ENCODE peak calls at places on chromosomes 5 and 9, in nine cellular contexts. J is upper lobe of right lung; O is mesenchymal stem cell; C is adrenal gland; X is K562; L is effector memory CD4-positive, alpha-beta T cell; G is tibial artery; K is tibial nerve; N is PC-3. F is an unnamed sample.
A peak's percentile ranks its signal among the peaks of the same experiment; 100 is the strongest.

GRCh38 chr5:22238047-22238446 is 615.1 kb downstream of the CDH12 start:
- DNase-seq in C (no peak), O (no peak), G (no peak), X (no peak), L (no peak), K (no peak), N (peak; percentile 12), J (no peak), F (no peak)

GRCh38 chr5:35458824-35459207 is 158.8 kb upstream of the SPEF2 start:
- DNase-seq in C (peak; percentile 78), L (no peak), K (no peak), G (no peak), N (no peak), X (no peak), O (peak; percentile 24), J (no peak), F (no peak)

GRCh38 chr5:134252671-134253070 is 26.8 kb upstream of the PPP2CA start:
- DNase-seq in X (no peak), N (peak; percentile 81), C (no peak), L (no peak), K (no peak), J (no peak), O (peak; percentile 96), G (no peak), F (no peak)

GRCh38 chr9:33458444-33458843 is 11.1 kb upstream of the AQP3 start:
- DNase-seq in G (no peak), C (no peak), J (no peak), O (no peak), X (peak; percentile 44), L (peak; percentile 74), K (no peak), N (peak; percentile 64), F (no peak)

GRCh38 chr5:85681871-85682270 is 935.9 kb upstream of the COX7C start:
- DNase-seq in G (no peak), X (no peak), K (no peak), N (no peak), L (no peak), C (no peak), O (no peak), J (no peak), F (no peak)

GRCh38 chr5:126852916-126853315 is 76.0 kb downstream of the LMNB1 start:
- DNase-seq in J (no peak), X (no peak), O (no peak), G (no peak), L (no peak), C (no peak), N (no peak), K (no peak), F (no peak)

GRCh38 chr5:139652788-139653241 is 4.7 kb downstream of the CXXC5 start:
- DNase-seq in L (no peak), G (no peak), J (no peak), K (no peak), N (no peak), X (no peak), O (peak; percentile 88), C (no peak), F (no peak)

GRCh38 chr5:135735831-135736230 is 98.6 kb upstream of the SLC25A48 start:
- DNase-seq in L (no peak), G (no peak), J (no peak), X (no peak), N (no peak), K (no peak), O (no peak), C (peak; percentile 4), F (no peak)

GRCh38 chr5:158590936-158591863 is 508.5 kb downstream of the EBF1 start:
- DNase-seq in C (peak; percentile 82), J (no peak), L (no peak), K (peak; percentile 33), N (peak; percentile 12), G (no peak), X (no peak), O (peak; percentile 3), F (no peak)

GRCh38 chr5:132446621-132447020 is 44.0 kb downstream of the IRF1 start:
- DNase-seq in X (no peak), O (peak; percentile 77), J (no peak), N (no peak), L (no peak), C (peak; percentile 93), G (peak; percentile 91), K (peak; percentile 89), F (no peak)

GRCh38 chr5:30725053-30725452 is 468.4 kb upstream of the CDH6 start:
- DNase-seq in O (no peak), L (no peak), G (no peak), N (no peak), X (no peak), J (no peak), C (no peak), K (no peak), F (no peak)

GRCh38 chr9:137234758-137235423 is 4.2 kb downstream of the SLC34A3 start:
- DNase-seq in J (no peak), O (no peak), L (no peak), N (no peak), K (no peak), C (no peak), X (no peak), G (no peak), F (no peak)

GRCh38 chr5:170875811-170876210 is 14.0 kb downstream of the RANBP17 start:
- DNase-seq in X (no peak), N (no peak), J (no peak), O (no peak), C (no peak), K (no peak), G (no peak), L (no peak), F (no peak)

GRCh38 chr5:115842089-115842881 is 550 bp downstream of the AP3S1 start:
- DNase-seq in N (peak; percentile 54), X (no peak), J (no peak), O (peak; percentile 84), G (no peak), C (no peak), L (no peak), K (peak; percentile 22), F (peak; percentile 93)

GRCh38 chr5:77852514-77853352 is 76.6 kb upstream of the TBCA start:
- DNase-seq in G (no peak), X (no peak), J (peak; percentile 70), N (no peak), K (no peak), C (peak; percentile 74), L (no peak), O (peak; percentile 73), F (peak; percentile 86)

GRCh38 chr9:123686131-123686848 is 243.6 kb downstream of the DENND1A start:
- DNase-seq in C (peak; percentile 75), G (no peak), N (peak; percentile 59), L (no peak), O (no peak), X (no peak), J (no peak), K (peak; percentile 8), F (no peak)

GRCh38 chr5:32027093-32027716 is 146.9 kb downstream of the GOLPH3 start:
- DNase-seq in O (peak; percentile 63), X (no peak), K (no peak), C (no peak), L (no peak), N (no peak), J (no peak), G (no peak), F (no peak)

GRCh38 chr5:107290780-107291398 is 379.8 kb downstream of the EFNA5 start:
- DNase-seq in C (no peak), X (no peak), J (no peak), O (no peak), L (no peak), K (no peak), G (no peak), N (no peak), F (no peak)

GRCh38 chr9:124747065-124747464 is 24.0 kb downstream of the NR6A1 start:
- DNase-seq in N (no peak), L (no peak), G (no peak), O (no peak), X (no peak), K (no peak), J (no peak), C (no peak), F (no peak)
- H3K4me1 ChIP-seq in N (peaks cover 2% of the 10 kb centered on the region), L (no peaks in the 10 kb centered on the region), G (no peaks in the 10 kb centered on the region), O (peaks cover 2% of the 10 kb centered on the region), X (peaks cover 10% of the 10 kb centered on the region), K (peaks cover 8% of the 10 kb centered on the region), J (no peaks in the 10 kb centered on the region), C (peaks cover 5% of the 10 kb centered on the region), F (no peaks in the 10 kb centered on the region)

DNA sequence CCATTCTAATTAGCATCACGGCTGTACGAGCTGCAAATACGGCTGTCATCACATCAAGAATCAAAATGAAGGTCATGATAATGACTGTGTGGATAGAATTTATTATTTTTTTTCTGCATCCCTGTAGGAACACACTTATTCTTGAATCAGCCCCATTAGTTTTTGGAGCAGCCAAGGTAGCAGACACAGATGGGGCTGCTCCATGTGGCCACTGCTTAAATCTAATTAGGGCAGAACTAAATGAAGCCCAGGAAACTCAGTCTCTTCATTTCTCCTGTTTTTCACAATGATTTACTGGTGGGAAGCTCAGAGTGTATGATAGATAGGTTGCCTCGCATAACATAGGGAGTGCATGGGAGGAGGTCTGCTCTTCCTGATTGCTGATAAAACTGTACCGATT is 275.6 kb downstream of the GLIS3 start:
- DNase-seq in N (no peak), G (no peak), L (no peak), O (no peak), C (no peak), J (no peak), X (no peak), K (no peak), F (no peak)
- H3K4me1 ChIP-seq in N (peaks cover 37% of the 10 kb centered on the region), G (no peaks in the 10 kb centered on the region), L (no peaks in the 10 kb centered on the region), O (peaks cover 4% of the 10 kb centered on the region), C (no peaks in the 10 kb centered on the region), J (peaks cover 4% of the 10 kb centered on the region), X (no peaks in the 10 kb centered on the region), K (peaks cover 11% of the 10 kb centered on the region), F (peaks cover 2% of the 10 kb centered on the region)

DNA sequence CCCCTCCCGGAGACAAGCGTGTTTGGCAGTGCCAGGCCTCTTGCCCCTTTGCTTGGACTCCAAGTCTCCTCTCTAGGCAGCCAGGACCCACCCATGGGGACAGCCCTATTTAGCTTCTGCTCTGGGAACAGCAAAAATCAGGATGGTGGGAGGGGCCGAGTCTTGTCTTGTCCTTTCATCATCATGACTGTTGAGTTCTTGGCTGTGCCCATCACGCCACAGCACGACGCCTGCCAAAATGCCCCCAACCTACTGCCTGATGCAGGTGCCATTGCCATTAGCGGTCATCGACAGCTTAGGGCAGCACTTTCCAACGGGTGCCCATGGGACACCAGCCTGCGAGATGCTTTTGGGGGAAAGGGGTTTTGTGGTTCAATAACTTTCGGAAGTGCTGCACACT is 18.9 kb downstream of the PLPP7 start:
- DNase-seq in J (no peak), C (no peak), O (no peak), N (no peak), X (no peak), L (no peak), G (no peak), K (no peak), F (no peak)
- H3K4me1 ChIP-seq in J (no peaks in the 10 kb centered on the region), C (no peaks in the 10 kb centered on the region), O (peaks cover 3% of the 10 kb centered on the region), N (no peaks in the 10 kb centered on the region), X (peaks cover 55% of the 10 kb centered on the region), L (peaks cover 11% of the 10 kb centered on the region), G (no peaks in the 10 kb centered on the region), K (peaks cover 4% of the 10 kb centered on the region), F (no peaks in the 10 kb centered on the region)

DNA sequence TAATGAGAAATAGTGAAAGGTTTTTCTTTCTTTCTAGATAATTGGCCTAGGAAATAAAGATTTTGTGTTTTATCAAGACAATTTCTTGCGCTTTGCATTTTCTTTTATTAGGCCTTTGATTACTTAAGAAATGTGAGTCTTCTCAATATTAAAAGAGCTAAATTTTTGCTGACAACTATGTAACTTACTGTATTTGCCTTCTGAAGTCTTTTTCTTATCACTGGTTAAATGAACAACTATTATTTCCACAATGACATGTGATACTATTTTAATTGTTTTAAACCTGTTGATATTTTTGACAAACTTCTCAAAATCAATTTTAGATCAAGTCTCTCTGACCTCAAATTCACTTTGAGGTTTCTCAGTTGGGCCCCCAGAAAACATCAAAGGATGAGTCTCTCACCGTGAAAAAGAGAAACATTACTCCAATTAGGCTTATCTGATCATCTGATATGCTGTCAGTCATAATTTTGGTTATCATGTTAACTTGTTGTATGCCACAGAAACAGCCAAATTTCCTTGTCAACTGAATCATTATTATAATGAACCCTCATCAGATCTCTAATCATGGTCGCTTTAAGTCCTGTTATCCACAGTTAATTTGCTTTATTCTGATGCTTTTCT is 48.8 kb downstream of the RAPGEF1 start:
- DNase-seq in O (no peak), C (no peak), N (no peak), G (no peak), J (no peak), K (no peak), L (no peak), X (no peak), F (no peak)
- H3K4me1 ChIP-seq in O (peaks cover 4% of the 10 kb centered on the region), C (peaks cover 24% of the 10 kb centered on the region), N (no peaks in the 10 kb centered on the region), G (peaks cover 31% of the 10 kb centered on the region), J (peaks cover 41% of the 10 kb centered on the region), K (peaks cover 23% of the 10 kb centered on the region), L (peaks cover 39% of the 10 kb centered on the region), X (no peaks in the 10 kb centered on the region), F (peaks cover 20% of the 10 kb centered on the region)

F was measured in kidney.